ENCODE peak calls at places on chromosomes 1 and 21, in ten cellular contexts. S is heart right ventricle; Y is mammary epithelial cell; L is activated CD8-positive, alpha-beta T cell treated with anti-CD3 and anti-CD28 coated beads for 36 hours; T is Calu3; M is fibroblast of pulmonary artery; J is H9; A is ovary; N is H1; I is GM13976. U is an unnamed sample.

GRCh38 chr21:41634858-41635257 is 126.9 kb upstream of the TMPRSS2 start:
- DNase-seq in S (no peak), Y (peak), L (no peak), T (peak), M (peak), J (no peak), A (no peak), N (no peak), I (no peak), U (no peak)

GRCh38 chr1:55188909-55189308 is 26.3 kb downstream of the USP24 start:
- DNase-seq in S (no peak), Y (no peak), L (peak), T (no peak), M (no peak), J (no peak), A (no peak), N (no peak), I (no peak), U (no peak)

GRCh38 chr1:68116643-68117235 is 66.3 kb upstream of the DIRAS3 start:
- DNase-seq in S (no peak), Y (peak), L (peak), T (peak), M (peak), J (no peak), A (peak), N (no peak), I (peak), U (peak)

GRCh38 chr1:53485478-53486394 is 26.5 kb downstream of the DMRTB1 start:
- DNase-seq in S (peak), Y (peak), L (peak), T (peak), M (peak), J (peak), A (peak), N (peak), I (peak), U (peak)

GRCh38 chr1:43448955-43449707 is 4.6 kb downstream of the HYI start:
- DNase-seq in S (no peak), Y (no peak), L (no peak), T (no peak), M (no peak), J (peak), A (no peak), N (no peak), I (no peak), U (no peak)

GRCh38 chr1:183287191-183287675 is 101.2 kb downstream of the LAMC2 start:
- DNase-seq in S (peak), Y (no peak), L (no peak), T (no peak), M (peak), J (no peak), A (peak), N (no peak), I (no peak), U (no peak)

GRCh38 chr1:111323231-111323630 is 32.6 kb downstream of the CHIA start:
- DNase-seq in S (no peak), Y (peak), L (no peak), T (no peak), M (no peak), J (no peak), A (no peak), N (no peak), I (no peak), U (no peak)

GRCh38 chr1:153945795-153946621 is 510 bp downstream of the DENND4B start:
- DNase-seq in S (peak), Y (peak), L (peak), T (peak), M (peak), J (peak), A (peak), N (no peak), I (peak), U (peak)

GRCh38 chr1:67162954-67163353 is 3.3 kb upstream of the IL23R start:
- DNase-seq in S (no peak), Y (peak), L (peak), T (no peak), M (peak), J (no peak), A (no peak), N (no peak), I (no peak), U (peak)

GRCh38 chr1:223331929-223332328 is 32.0 kb downstream of the SUSD4 start:
- DNase-seq in S (no peak), Y (peak), L (no peak), T (no peak), M (peak), J (no peak), A (no peak), N (no peak), I (no peak), U (no peak)

GRCh38 chr1:200231787-200232222 is 178.0 kb downstream of the ZNF281 start:
- DNase-seq in S (no peak), Y (peak), L (no peak), T (no peak), M (peak), J (no peak), A (no peak), N (no peak), I (no peak), U (no peak)

GRCh38 chr1:185850366-185850765 is 116.2 kb downstream of the HMCN1 start:
- DNase-seq in S (no peak), Y (peak), L (no peak), T (no peak), M (no peak), J (peak), A (no peak), N (no peak), I (no peak), U (no peak)

GRCh38 chr1:201463071-201463552 is 5.9 kb downstream of the PHLDA3 start:
- DNase-seq in S (no peak), Y (peak), L (no peak), T (no peak), M (no peak), J (peak), A (no peak), N (no peak), I (no peak), U (no peak)

GRCh38 chr1:170262540-170262939 is 116.8 kb downstream of the NTMT2 start:
- DNase-seq in S (no peak), Y (no peak), L (no peak), T (no peak), M (no peak), J (no peak), A (no peak), N (no peak), I (no peak), U (no peak)

DNA sequence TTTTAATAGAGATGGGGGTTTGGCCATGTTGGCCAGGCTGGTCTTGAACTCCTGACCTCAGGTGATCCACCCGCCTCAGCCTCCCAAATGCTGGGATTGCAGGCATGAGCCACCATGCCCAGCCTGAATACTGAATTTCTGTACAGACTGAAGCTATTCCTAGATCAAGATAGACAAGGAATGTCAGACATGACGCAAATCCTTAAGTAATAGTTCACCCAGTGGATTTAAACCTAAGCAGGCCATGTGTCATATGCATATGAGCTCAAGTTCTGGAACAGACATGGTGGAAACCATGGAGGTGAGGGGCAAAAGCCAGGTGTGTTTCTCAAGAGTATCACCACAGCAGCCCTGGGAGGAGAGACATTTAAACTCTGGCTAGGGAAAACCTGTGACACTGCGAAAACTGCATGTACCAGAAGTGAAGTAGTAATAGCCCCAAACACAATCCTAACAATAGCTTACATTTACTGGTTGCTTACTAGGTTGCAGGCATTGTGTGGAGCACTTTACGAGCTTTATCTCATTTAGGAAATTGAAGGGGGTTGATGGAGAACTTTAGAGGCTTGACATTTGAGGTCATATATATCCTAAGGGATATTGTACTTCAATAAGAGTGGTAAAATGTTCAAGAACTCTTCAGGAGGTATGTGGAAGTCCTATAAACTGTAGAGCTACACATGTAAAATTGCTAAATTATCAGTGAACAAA is 31.7 kb upstream of the MAN1A2 start:
- DNase-seq in S (no peak), Y (no peak), L (no peak), T (no peak), M (no peak), J (no peak), A (no peak), N (no peak), I (no peak), U (no peak)
- TF ChIP-seq CTCF in S (no peak), Y (no peak), L (no peak), T (no peak), M (no peak), J (no peak), A (no peak), N (no peak), I (no peak), U (no peak)

GRCh38 chr1:1299686-1300351 is 7.9 kb downstream of the ACAP3 start:
- DNase-seq in S (no peak), Y (no peak), L (peak), T (peak), M (no peak), J (peak), A (no peak), N (no peak), I (peak), U (no peak)
- TF ChIP-seq CTCF in S (no peak), Y (peak), L (peak), T (peak), M (peak), J (peak), A (no peak), N (no peak), I (peak), U (peak)

GRCh38 chr1:156815307-156815826 is 1.3 kb downstream of the SH2D2A start:
- DNase-seq in S (peak), Y (peak), L (no peak), T (no peak), M (peak), J (no peak), A (no peak), N (no peak), I (no peak), U (no peak)
- TF ChIP-seq CTCF in S (no peak), Y (no peak), L (peak), T (no peak), M (no peak), J (no peak), A (no peak), N (no peak), I (no peak), U (no peak)

GRCh38 chr1:226185153-226186036 is 1.1 kb downstream of the ACBD3 start:
- DNase-seq in S (no peak), Y (peak), L (no peak), T (no peak), M (peak), J (no peak), A (no peak), N (no peak), I (no peak), U (no peak)

GRCh38 chr1:226187380-226187779 is 839 bp upstream of the ACBD3 start:
- DNase-seq in S (no peak), Y (no peak), L (no peak), T (no peak), M (no peak), J (no peak), A (no peak), N (no peak), I (no peak), U (no peak)

GRCh38 chr1:226186124-226187018 is at the start of gene ACBD3:
- DNase-seq in S (peak), Y (peak), L (peak), T (peak), M (peak), J (peak), A (peak), N (peak), I (peak), U (peak)

GRCh38 chr1:226187019-226187322 is 430 bp upstream of the ACBD3 start:
- DNase-seq in S (no peak), Y (no peak), L (no peak), T (no peak), M (no peak), J (no peak), A (no peak), N (no peak), I (no peak), U (no peak)

GRCh38 chr1:226181996-226182714 is 4.4 kb downstream of the ACBD3 start:
- DNase-seq in S (peak), Y (peak), L (no peak), T (peak), M (peak), J (peak), A (peak), N (no peak), I (peak), U (peak)
- TF ChIP-seq CTCF in S (peak), Y (peak), L (no peak), T (peak), M (peak), J (peak), A (no peak), N (peak), I (no peak), U (peak)

U was measured in GM10248.